ENCODE peak calls at places on chromosomes 12 and 14, in seven cellular contexts. W is stimulated activated naive CD4-positive, alpha-beta T cell treated with Interleukin-2 at 50 U/mL for 16 hours; I is HEK293T; K is A549; V is EL; J is tibial nerve; N is kidney tubule cell. Z is an unnamed sample.

GRCh38 chr12:46459881-46460545 is 87.4 kb upstream of the SLC38A2 start:
- DNase-seq in W (no peak), I (no peak), K (no peak), V (no peak), J (no peak), N (no peak), Z (no peak)

GRCh38 chr12:56628671-56629458 is 1.3 kb downstream of the BAZ2A start:
- DNase-seq in W (peak), I (peak), K (peak), V (peak), J (peak), N (peak), Z (peak)

GRCh38 chr12:12212769-12213168 is 54.1 kb downstream of the LRP6 start:
- DNase-seq in W (no peak), I (no peak), K (no peak), V (no peak), J (no peak), N (no peak), Z (no peak)

GRCh38 chr12:51275088-51275487 is 4.9 kb upstream of the SMAGP start:
- DNase-seq in W (no peak), I (no peak), K (no peak), V (no peak), J (no peak), N (no peak), Z (no peak)

GRCh38 chr12:112998997-112999767 is 20.9 kb downstream of the OAS2 start:
- DNase-seq in W (no peak), I (no peak), K (no peak), V (no peak), J (no peak), N (no peak), Z (no peak)

GRCh38 chr12:75334384-75335030 is at the start of gene GLIPR1L1:
- DNase-seq in W (peak), I (peak), K (peak), V (peak), J (peak), N (peak), Z (peak)

GRCh38 chr12:49870501-49871262 is 27.8 kb upstream of the BCDIN3D start:
- DNase-seq in W (no peak), I (no peak), K (no peak), V (no peak), J (no peak), N (no peak), Z (no peak)

GRCh38 chr12:80233926-80234325 is 134.6 kb downstream of the OTOGL start:
- DNase-seq in W (no peak), I (no peak), K (no peak), V (no peak), J (no peak), N (no peak), Z (no peak)

GRCh38 chr14:76863724-76864407 is 37.7 kb downstream of the LRRC74A start:
- DNase-seq in W (no peak), I (no peak), K (no peak), V (no peak), J (peak), N (no peak), Z (peak)

GRCh38 chr12:93361159-93361919 is 16.4 kb upstream of the NUDT4 start:
- DNase-seq in W (no peak), I (no peak), K (no peak), V (peak), J (no peak), N (peak), Z (peak)

GRCh38 chr12:3158851-3159465 is 81.8 kb downstream of the TSPAN9 start:
- DNase-seq in W (no peak), I (no peak), K (no peak), V (peak), J (no peak), N (no peak), Z (no peak)

GRCh38 chr14:99809376-99809775 is 16.2 kb downstream of the EML1 start:
- DNase-seq in W (no peak), I (no peak), K (no peak), V (peak), J (no peak), N (no peak), Z (peak)

GRCh38 chr12:112179341-112179740 is 54.0 kb downstream of the TRAFD1 start:
- DNase-seq in W (no peak), I (no peak), K (no peak), V (no peak), J (no peak), N (no peak), Z (no peak)

GRCh38 chr12:52119398-52120254 is 40.1 kb downstream of the SMIM41 start:
- DNase-seq in W (peak), I (peak), K (peak), V (peak), J (no peak), N (peak), Z (no peak)

GRCh38 chr12:94874086-94874985 is 129.2 kb downstream of the NDUFA12 start:
- DNase-seq in W (no peak), I (no peak), K (no peak), V (no peak), J (no peak), N (no peak), Z (no peak)

GRCh38 chr12:23140710-23141109 is 515.7 kb downstream of the ETNK1 start:
- DNase-seq in W (no peak), I (no peak), K (no peak), V (no peak), J (no peak), N (no peak), Z (no peak)

GRCh38 chr14:50003213-50004021 is 110.5 kb downstream of the ARF6 start:
- DNase-seq in W (peak), I (peak), K (peak), V (peak), J (peak), N (peak), Z (peak)

GRCh38 chr14:39107624-39108023 is 4.6 kb upstream of the SEC23A start:
- DNase-seq in W (no peak), I (peak), K (peak), V (peak), J (no peak), N (peak), Z (no peak)

GRCh38 chr14:100295376-100296105 is 10.7 kb downstream of the SLC25A29 start:
- DNase-seq in W (no peak), I (no peak), K (no peak), V (no peak), J (no peak), N (no peak), Z (no peak)

GRCh38 chr12:13734753-13735152 is 246.6 kb downstream of the GRIN2B start:
- DNase-seq in W (no peak), I (no peak), K (no peak), V (no peak), J (no peak), N (peak), Z (no peak)

GRCh38 chr12:62767946-62768345 is 167.0 kb downstream of the PPM1H start:
- DNase-seq in W (no peak), I (no peak), K (no peak), V (no peak), J (no peak), N (peak), Z (no peak)

GRCh38 chr14:53048631-53049030 is 97.8 kb upstream of the FERMT2 start:
- DNase-seq in W (no peak), I (no peak), K (no peak), V (no peak), J (no peak), N (no peak), Z (no peak)

GRCh38 chr14:90235179-90235976 is 21.0 kb upstream of the PSMC1 start:
- DNase-seq in W (peak), I (peak), K (peak), V (peak), J (peak), N (peak), Z (peak)

GRCh38 chr14:54627325-54627717 is 60.4 kb downstream of the SAMD4A start:
- DNase-seq in W (no peak), I (no peak), K (no peak), V (no peak), J (no peak), N (no peak), Z (no peak)

GRCh38 chr12:18165422-18165871 is 75.5 kb upstream of the RERGL start:
- DNase-seq in W (no peak), I (no peak), K (no peak), V (peak), J (no peak), N (peak), Z (no peak)

GRCh38 chr12:2541805-2542204 is 253.0 kb upstream of the FKBP4 start:
- DNase-seq in W (no peak), I (no peak), K (no peak), V (no peak), J (no peak), N (no peak), Z (no peak)

GRCh38 chr12:113432976-113433375 is 10.8 kb downstream of the SDSL start:
- DNase-seq in W (no peak), I (no peak), K (no peak), V (no peak), J (no peak), N (peak), Z (no peak)

GRCh38 chr12:65637774-65638173 is 186.5 kb upstream of the HMGA2 start:
- DNase-seq in W (no peak), I (no peak), K (no peak), V (no peak), J (no peak), N (no peak), Z (no peak)

GRCh38 chr14:57066887-57067513 is 201.7 kb downstream of the EXOC5 start:
- DNase-seq in W (no peak), I (peak), K (peak), V (no peak), J (no peak), N (peak), Z (peak)

GRCh38 chr14:99191663-99192621 is 80.1 kb downstream of the BCL11B start:
- DNase-seq in W (peak), I (no peak), K (no peak), V (peak), J (peak), N (peak), Z (peak)

GRCh38 chr12:43444940-43445564 is 107.0 kb downstream of the ADAMTS20 start:
- DNase-seq in W (peak), I (peak), K (no peak), V (peak), J (peak), N (peak), Z (peak)

GRCh38 chr12:121801601-121802484 is 2.0 kb upstream of the SETD1B start:
- DNase-seq in W (peak), I (no peak), K (no peak), V (no peak), J (peak), N (peak), Z (peak)

GRCh38 chr12:67472551-67472950 is 176.0 kb upstream of the DYRK2 start:
- DNase-seq in W (no peak), I (no peak), K (no peak), V (no peak), J (no peak), N (no peak), Z (peak)

GRCh38 chr12:71626768-71627167 is 36.9 kb downstream of the ZFC3H1 start:
- DNase-seq in W (no peak), I (no peak), K (no peak), V (peak), J (no peak), N (no peak), Z (no peak)

GRCh38 chr12:27207626-27208413 is 36.3 kb upstream of the STK38L start:
- DNase-seq in W (peak), I (no peak), K (no peak), V (no peak), J (no peak), N (peak), Z (no peak)

GRCh38 chr12:5232291-5232690 is 188.6 kb downstream of the KCNA5 start:
- DNase-seq in W (no peak), I (no peak), K (no peak), V (peak), J (no peak), N (no peak), Z (no peak)

GRCh38 chr12:8026282-8026637 is 6.3 kb upstream of the FOXJ2 start:
- DNase-seq in W (no peak), I (peak), K (no peak), V (no peak), J (no peak), N (no peak), Z (no peak)

Z was measured in left cardiac atrium.